ENCODE peak calls at places on chromosomes 11 and 22, in six cellular contexts. I, Q, P, D, S and L are unnamed samples. For H3K36me3, the result is how much of the 10 kb centered on the place peaks cover.

GRCh38 chr11:457071-457760 is 7.1 kb downstream of the PTDSS2 start:
- DNase-seq in P (no peak), D (no peak), Q (no peak), S (no peak), I (no peak), L (no peak)

GRCh38 chr11:21514298-21514697 is 678.6 kb upstream of the ANO5 start:
- DNase-seq in I (peak), S (no peak), D (no peak), Q (no peak), P (no peak), L (no peak)

GRCh38 chr11:92811341-92811740 is 158.1 kb upstream of the MTNR1B start:
- DNase-seq in Q (no peak), D (no peak), I (no peak), P (no peak), S (peak), L (no peak)

GRCh38 chr11:76347391-76347790 is 33.5 kb downstream of the THAP12 start:
- DNase-seq in D (no peak), I (no peak), S (no peak), Q (no peak), P (no peak), L (no peak)

GRCh38 chr11:14969922-14970323 is 2.2 kb downstream of the CALCA start:
- DNase-seq in P (peak), I (peak), D (peak), S (peak), Q (peak), L (peak)

GRCh38 chr11:124832571-124832970 is 32.4 kb upstream of the MSANTD2 start:
- DNase-seq in D (no peak), I (no peak), S (no peak), Q (no peak), P (no peak), L (no peak)

GRCh38 chr22:45319319-45319675 is 9.6 kb downstream of the FAM118A start:
- DNase-seq in I (peak), D (peak), S (no peak), Q (peak), P (no peak), L (no peak)

GRCh38 chr22:24423519-24424000 is 3.8 kb upstream of the ADORA2A start:
- DNase-seq in Q (no peak), D (no peak), S (no peak), P (peak), I (peak), L (peak)

DNA sequence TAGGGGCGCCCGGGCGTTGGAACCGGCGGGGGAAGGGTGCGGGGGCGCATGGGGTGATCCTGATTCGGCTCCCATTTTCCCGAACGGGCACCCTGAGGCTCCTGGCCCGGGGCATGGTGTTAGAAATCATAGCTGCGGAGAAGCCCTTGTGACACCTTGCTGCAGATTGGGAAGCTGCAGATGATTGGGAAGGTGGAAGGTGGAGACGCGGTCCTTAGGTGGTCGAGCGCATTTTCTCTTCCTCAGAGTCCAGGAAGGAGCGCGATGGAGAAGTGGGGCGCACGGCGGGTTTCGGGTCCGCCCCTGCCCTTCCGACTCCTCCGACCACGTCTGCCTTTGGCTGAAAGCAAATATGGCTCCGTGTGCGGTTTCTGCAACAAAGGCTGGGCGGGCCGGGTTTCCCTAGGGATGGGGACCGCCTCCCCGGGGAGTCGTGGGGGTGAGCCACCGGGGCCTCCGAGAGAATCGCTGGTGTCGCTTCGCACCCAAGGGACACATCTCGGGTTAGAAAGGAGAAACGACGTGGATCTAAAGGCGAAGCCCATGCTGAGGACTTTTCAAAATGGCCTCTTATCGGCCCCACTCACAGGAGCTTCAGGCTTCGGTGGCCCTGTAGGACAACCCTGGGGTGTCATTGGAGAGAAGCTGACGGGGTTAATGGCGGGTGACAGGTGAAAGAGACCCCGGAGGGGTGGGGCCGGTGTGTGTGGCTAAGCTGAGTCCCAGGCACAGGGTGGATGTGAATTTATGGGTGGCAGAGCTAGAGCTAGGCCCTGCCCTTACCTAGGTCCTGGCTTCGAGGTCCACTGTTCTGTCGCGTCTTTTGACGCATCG is 707 bp upstream of the FTH1 start:
- DNase-seq in S (peak), D (no peak), P (no peak), I (peak), Q (no peak), L (no peak)
- H3K4ac ChIP-seq in S (peak), D (peak), P (peak), I (peak), Q (peak), L (peak)

DNA sequence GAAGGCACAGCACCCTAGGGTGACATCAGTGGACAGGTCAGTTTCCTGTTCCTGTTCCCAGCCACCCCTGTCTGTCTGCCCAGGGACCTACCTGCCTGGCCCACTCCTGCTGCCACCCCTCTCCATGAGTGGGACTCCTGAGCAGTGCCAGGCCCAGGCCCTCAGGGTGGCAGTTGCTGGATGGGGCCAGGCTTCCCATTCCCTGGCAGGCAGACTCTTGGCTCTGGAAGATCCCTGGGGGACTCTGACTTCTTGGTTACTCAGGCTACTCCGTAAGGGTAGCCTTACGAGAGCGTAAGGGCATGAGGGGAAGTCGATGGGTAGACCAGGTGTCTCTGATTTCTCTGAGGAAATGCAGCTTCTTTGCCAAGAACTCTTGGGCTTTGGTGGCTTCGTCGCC is 2.7 kb downstream of the TAGLN start:
- DNase-seq in S (no peak), I (peak), P (no peak), D (no peak), Q (no peak), L (no peak)
- H3K27ac ChIP-seq in S (no peak), I (no peak), P (no peak), D (peak), Q (peak), L (no peak)

GRCh38 chr11:109734602-109735001 is 312.6 kb downstream of the C11orf87 start:
- DNase-seq in P (no peak), Q (peak), D (peak), S (no peak), I (no peak), L (no peak)

GRCh38 chr11:109739374-109739773 is 317.4 kb downstream of the C11orf87 start:
- DNase-seq in P (no peak), D (no peak), S (no peak), Q (no peak), I (no peak), L (no peak)

GRCh38 chr11:109731451-109731850 is 309.5 kb downstream of the C11orf87 start:
- DNase-seq in D (no peak), P (no peak), Q (no peak), S (no peak), I (no peak), L (no peak)

GRCh38 chr11:109733245-109733644 is 311.3 kb downstream of the C11orf87 start:
- DNase-seq in P (no peak), S (no peak), D (no peak), I (no peak), Q (peak), L (no peak)

GRCh38 chr11:109735139-109735538 is 313.1 kb downstream of the C11orf87 start:
- DNase-seq in I (no peak), D (peak), S (no peak), Q (no peak), P (no peak), L (no peak)
- H3K36me3 ChIP-seq in I (under half), D (under half), S (under half), Q (under half), P (under half), L (under half)

GRCh38 chr11:68749501-68750196 is 1.7 kb downstream of the TESMIN start:
- DNase-seq in P (no peak), I (peak), Q (peak), S (no peak), D (peak), L (peak)
- H3K4ac ChIP-seq in P (peak), I (peak), Q (no peak), S (no peak), D (no peak), L (no peak)

DNA sequence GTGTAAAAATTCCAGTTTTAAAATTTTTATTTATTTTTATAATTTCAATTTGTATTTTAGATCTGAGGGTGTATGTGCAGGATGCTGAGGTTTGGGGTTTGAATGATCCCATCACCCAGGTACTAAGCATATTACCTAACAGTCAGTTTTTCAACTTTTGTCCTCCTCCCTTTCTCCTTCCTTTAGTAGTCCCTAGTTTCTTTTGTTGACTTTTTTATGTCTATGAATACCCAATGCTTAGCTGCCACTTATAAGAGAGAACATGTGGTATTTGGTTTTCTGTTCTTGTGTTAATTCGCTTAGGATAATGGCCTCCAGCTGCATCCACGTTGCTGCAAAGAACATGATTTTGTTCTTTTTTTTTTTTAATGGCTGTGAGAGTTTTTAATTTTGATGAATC is 35.7 kb upstream of the UCP3 start:
- DNase-seq in P (no peak), S (no peak), I (no peak), D (no peak), Q (no peak), L (no peak)
- H3K27ac ChIP-seq in P (no peak), S (no peak), I (no peak), D (no peak), Q (no peak), L (no peak)

DNA sequence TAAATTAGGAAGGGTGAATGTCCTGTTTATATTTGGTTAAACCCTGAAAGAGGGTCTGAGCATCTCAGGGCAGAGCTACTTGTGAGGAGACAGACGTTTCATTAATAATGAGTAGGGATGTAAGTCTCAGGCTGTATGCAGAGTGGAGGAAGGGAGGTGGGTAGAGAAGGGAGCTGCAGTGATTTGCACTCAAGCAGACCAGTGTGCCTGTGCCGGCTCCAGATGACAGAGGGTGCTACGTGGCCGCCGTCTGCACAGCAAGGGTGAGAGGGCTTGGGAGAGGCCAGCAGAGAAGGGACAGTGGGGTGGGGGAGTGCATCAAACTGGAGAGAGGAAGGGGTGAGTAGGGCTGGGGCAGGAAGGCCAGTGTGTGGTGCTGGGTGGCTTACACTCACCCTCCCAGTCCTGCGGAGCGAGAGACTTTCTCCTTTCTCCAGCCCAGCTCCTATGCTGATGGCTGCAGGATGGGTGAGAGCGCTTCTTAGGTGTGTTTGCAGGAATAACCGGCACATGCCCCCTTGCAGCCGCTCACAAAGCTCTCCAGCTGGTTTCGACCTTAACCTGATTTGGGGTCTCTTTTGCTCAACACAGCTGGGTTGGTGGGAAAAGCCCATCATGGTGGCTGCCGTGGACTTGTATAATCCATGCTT is 130.6 kb downstream of the ST3GAL4 start:
- DNase-seq in P (no peak), Q (no peak), S (no peak), D (no peak), I (no peak), L (no peak)
- H3K36me3 ChIP-seq in P (under half), Q (under half), S (under half), D (under half), I (under half), L (under half)

DNA sequence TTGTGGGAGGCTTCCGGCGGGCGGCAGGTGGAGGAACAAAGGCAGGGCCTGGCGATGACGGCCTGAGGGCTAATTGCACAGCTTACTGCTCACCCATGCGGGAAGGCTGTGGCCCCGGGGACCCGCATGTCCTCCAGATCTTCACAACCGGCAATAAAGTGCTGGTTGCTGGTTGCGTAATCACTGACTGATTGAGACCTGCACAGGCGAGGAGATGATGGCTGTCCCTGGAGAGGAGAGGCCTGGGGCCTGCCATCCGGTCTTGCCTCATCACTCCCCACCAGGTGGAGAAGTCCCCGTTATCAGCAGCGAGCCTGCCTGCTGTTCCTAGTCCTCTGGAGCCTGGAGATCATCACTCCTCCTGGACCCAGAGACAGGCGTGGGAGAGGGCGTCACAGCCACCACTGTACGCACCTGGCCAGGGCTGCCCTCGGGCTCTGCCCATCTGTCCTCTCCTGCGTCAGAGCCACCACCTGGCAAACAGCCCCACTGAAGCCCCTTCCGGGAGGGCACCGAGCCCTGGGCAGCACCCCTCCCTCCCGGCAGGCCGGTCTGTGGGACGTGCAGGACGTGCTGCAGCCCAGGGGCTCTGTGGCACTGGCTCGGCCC is 18.7 kb downstream of the H19 start:
- DNase-seq in P (peak), Q (no peak), D (no peak), I (no peak), S (no peak), L (no peak)
- H3K4ac ChIP-seq in P (no peak), Q (no peak), D (no peak), I (no peak), S (no peak), L (no peak)

DNA sequence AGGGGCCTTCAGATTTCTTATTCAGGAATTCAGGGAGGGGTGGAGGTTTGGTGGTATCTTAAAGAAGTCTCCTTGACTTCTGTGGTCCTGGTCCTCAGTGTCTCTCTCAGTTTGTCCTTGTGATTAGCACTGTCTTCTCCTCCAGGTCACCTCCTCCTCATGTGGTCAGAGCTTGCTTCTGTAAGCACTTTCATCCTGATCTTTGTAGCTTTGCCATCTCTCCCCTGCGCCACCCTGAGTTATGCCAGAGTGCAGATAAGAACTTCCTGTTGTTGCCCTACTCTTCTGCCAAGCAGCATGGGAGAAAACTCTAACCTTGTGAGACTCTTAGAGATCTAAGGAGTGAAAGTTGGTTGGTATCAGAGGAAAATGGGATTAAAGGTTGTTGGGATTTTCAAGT is 30.9 kb downstream of the MICAL2 start:
- DNase-seq in I (no peak), S (no peak), P (no peak), Q (no peak), D (no peak), L (no peak)
- H3K27ac ChIP-seq in I (no peak), S (no peak), P (no peak), Q (peak), D (no peak), L (no peak)

GRCh38 chr11:34143048-34143447 is 37.6 kb downstream of the NAT10 start:
- DNase-seq in D (no peak), I (no peak), S (no peak), Q (no peak), P (no peak), L (no peak)

GRCh38 chr11:34139346-34139745 is 33.9 kb downstream of the NAT10 start:
- DNase-seq in I (no peak), Q (no peak), D (no peak), P (no peak), S (no peak), L (no peak)

GRCh38 chr11:34135439-34135838 is 30.0 kb downstream of the NAT10 start:
- DNase-seq in S (no peak), Q (no peak), D (no peak), I (no peak), P (no peak), L (no peak)

GRCh38 chr11:34136420-34136819 is 31.0 kb downstream of the NAT10 start:
- DNase-seq in Q (no peak), P (no peak), S (no peak), I (no peak), D (no peak), L (no peak)

DNA sequence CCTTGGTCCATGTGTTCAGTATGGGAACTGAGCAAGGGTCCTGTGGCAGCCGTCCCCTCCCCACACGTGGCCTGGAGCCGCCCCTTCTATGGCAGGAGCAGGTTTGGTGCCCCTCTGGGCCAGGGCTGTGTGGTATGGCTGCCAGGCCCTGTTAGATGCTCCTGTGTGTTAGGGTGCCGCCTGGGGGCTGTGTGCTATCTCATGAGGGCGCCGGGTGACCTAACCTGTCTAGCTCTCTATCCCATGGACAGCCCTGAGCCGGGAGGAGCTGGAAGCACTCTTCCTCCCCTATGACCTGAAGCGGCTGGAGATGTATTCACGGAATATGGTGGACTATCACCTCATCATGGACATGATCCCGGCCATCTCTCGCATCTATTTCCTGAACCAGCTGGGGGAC is 34.7 kb downstream of the NAT10 start:
- DNase-seq in P (no peak), I (no peak), S (no peak), D (no peak), Q (no peak), L (no peak)
- H3K36me3 ChIP-seq in P (half or more), I (under half), S (half or more), D (half or more), Q (half or more), L (under half)

GRCh38 chr11:57497303-57498247 is 17.9 kb downstream of the SLC43A1 start:
- DNase-seq in P (no peak), Q (no peak), S (no peak), I (no peak), D (no peak), L (no peak)

GRCh38 chr11:57496109-57496820 is 19.2 kb downstream of the SLC43A1 start:
- DNase-seq in I (no peak), P (no peak), S (no peak), Q (no peak), D (no peak), L (no peak)

GRCh38 chr11:57490456-57491248 is 24.9 kb downstream of the SLC43A1 start:
- DNase-seq in D (no peak), I (no peak), Q (peak), S (no peak), P (no peak), L (no peak)

GRCh38 chr11:57491371-57492061 is 24.0 kb downstream of the SLC43A1 start:
- DNase-seq in Q (no peak), D (no peak), P (peak), S (no peak), I (peak), L (peak)

DNA sequence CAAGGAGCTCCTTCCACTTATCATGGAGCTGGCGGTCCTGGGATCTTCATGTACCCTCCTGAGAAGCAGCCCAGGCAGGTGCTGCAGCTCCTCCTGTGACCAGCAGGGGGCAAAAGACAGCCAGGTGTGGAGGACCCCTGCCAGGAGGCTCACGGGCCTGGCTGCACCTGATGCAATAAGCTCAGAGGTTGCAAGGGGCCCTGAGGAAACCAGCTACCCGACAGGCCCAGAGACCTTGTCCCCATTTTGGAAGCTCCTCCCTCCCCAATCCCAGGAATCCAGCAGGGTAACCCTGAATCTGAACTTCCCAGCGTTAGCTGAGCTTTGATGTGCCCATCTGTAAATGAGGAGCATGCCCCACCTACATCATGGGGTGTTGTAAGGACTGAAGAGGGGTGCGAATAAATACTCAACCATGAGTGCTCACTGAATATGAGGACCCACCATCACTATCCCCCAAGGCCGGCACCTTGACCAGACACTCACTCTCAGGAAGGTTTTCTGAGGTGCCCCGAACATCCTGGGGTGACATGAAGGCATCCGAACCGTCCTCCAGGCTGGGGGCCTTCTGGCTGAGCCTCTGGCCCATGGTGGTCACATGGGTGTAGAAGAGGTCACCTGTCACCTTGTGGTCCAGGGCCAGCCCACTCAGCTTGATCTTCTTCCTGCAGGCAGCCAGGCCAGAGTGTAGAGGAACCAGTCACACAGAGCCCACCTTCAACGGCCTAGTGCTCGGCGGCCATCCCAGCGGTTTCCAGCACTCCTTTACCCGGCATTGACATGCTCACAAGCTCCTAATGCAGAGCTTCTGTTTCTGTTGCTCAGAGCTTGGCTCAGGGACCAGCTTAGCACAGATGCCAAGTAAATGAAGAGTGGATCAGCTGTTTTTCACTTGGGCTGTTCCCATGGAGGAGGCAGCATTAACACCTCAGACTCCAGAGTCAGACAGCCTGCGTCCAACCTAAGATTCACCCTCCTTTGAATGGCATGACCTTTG is 21.7 kb downstream of the SLC43A1 start:
- DNase-seq in Q (peak), I (peak), P (peak), S (peak), D (peak), L (peak)
- H3K4ac ChIP-seq in Q (no peak), I (peak), P (peak), S (no peak), D (no peak), L (no peak)